ENCODE peak calls at places on chromosomes 13 and 19, in eight cellular contexts. V is activated CD4-positive, CD25-positive, alpha-beta regulatory T cell; Z is H7; H is KG1; C is natural killer cell; P is psoas muscle; K is pons; W is esophagus squamous epithelium. U is an unnamed sample.

GRCh38 chr19:36051236-36051635 is 2.8 kb downstream of the THAP8 start:
- DNase-seq in V (no peak), Z (peak), H (no peak), C (no peak), P (no peak), K (no peak), W (no peak), U (no peak)

GRCh38 chr19:51971624-51972023 is 15.0 kb downstream of the ZNF350 start:
- DNase-seq in V (no peak), Z (no peak), H (no peak), C (no peak), P (no peak), K (no peak), W (no peak), U (no peak)

GRCh38 chr19:32773126-32773525 is 53.6 kb downstream of the TDRD12 start:
- DNase-seq in V (no peak), Z (no peak), H (no peak), C (no peak), P (no peak), K (no peak), W (no peak), U (no peak)

GRCh38 chr13:59865398-59865797 is 298.3 kb downstream of the DIAPH3 start:
- DNase-seq in V (no peak), Z (no peak), H (no peak), C (no peak), P (no peak), K (no peak), W (no peak), U (no peak)

GRCh38 chr19:709965-710714 is 1.4 kb downstream of the PALM start:
- DNase-seq in V (no peak), Z (peak), H (no peak), C (no peak), P (peak), K (no peak), W (no peak), U (no peak)

GRCh38 chr13:44380404-44381165 is 7.0 kb downstream of the SERP2 start:
- DNase-seq in V (no peak), Z (no peak), H (no peak), C (no peak), P (no peak), K (no peak), W (no peak), U (no peak)

GRCh38 chr19:3210347-3211017 is 14.0 kb upstream of the CELF5 start:
- DNase-seq in V (peak), Z (peak), H (no peak), C (peak), P (peak), K (no peak), W (no peak), U (no peak)

GRCh38 chr13:99629641-99630040 is 128.4 kb downstream of the TM9SF2 start:
- DNase-seq in V (no peak), Z (no peak), H (no peak), C (no peak), P (no peak), K (no peak), W (no peak), U (no peak)

GRCh38 chr19:47142779-47143178 is 12.1 kb downstream of the SAE1 start:
- DNase-seq in V (no peak), Z (no peak), H (no peak), C (no peak), P (no peak), K (no peak), W (no peak), U (no peak)

GRCh38 chr19:50320051-50320450 is 9.1 kb downstream of the KCNC3 start:
- DNase-seq in V (no peak), Z (peak), H (no peak), C (no peak), P (peak), K (no peak), W (no peak), U (no peak)

GRCh38 chr13:62663767-62664166 is 1248.1 kb upstream of the PCDH20 start:
- DNase-seq in V (no peak), Z (no peak), H (no peak), C (no peak), P (no peak), K (no peak), W (no peak), U (no peak)

GRCh38 chr13:38180670-38181069 is 169.0 kb upstream of the UFM1 start:
- DNase-seq in V (no peak), Z (no peak), H (no peak), C (no peak), P (no peak), K (no peak), W (no peak), U (no peak)

GRCh38 chr19:11227201-11227886 is 12.1 kb upstream of the ANGPTL8 start:
- DNase-seq in V (no peak), Z (peak), H (no peak), C (no peak), P (no peak), K (no peak), W (no peak), U (no peak)

GRCh38 chr13:25018729-25019115 is 77.2 kb upstream of the PABPC3 start:
- DNase-seq in V (no peak), Z (peak), H (no peak), C (no peak), P (no peak), K (no peak), W (no peak), U (no peak)

GRCh38 chr13:113397606-113398425 is 33.9 kb upstream of the GRTP1 start:
- DNase-seq in V (no peak), Z (peak), H (no peak), C (no peak), P (no peak), K (no peak), W (no peak), U (no peak)

GRCh38 chr19:6362351-6362801 is 1.0 kb downstream of the CLPP start:
- DNase-seq in V (no peak), Z (no peak), H (no peak), C (no peak), P (no peak), K (no peak), W (no peak), U (no peak)

GRCh38 chr19:17420267-17420924 is 549 bp downstream of the MVB12A start:
- DNase-seq in V (no peak), Z (peak), H (no peak), C (no peak), P (peak), K (no peak), W (no peak), U (no peak)

GRCh38 chr13:61531383-61532065 is 115.9 kb upstream of the PCDH20 start:
- DNase-seq in V (no peak), Z (no peak), H (no peak), C (no peak), P (no peak), K (peak), W (no peak), U (no peak)

GRCh38 chr13:32430018-32430747 is 2.3 kb upstream of the N4BP2L1 start:
- DNase-seq in V (no peak), Z (no peak), H (no peak), C (no peak), P (no peak), K (no peak), W (no peak), U (no peak)

GRCh38 chr13:113040597-113041292 is 64.8 kb upstream of the F7 start:
- DNase-seq in V (no peak), Z (no peak), H (no peak), C (no peak), P (no peak), K (no peak), W (no peak), U (no peak)

GRCh38 chr13:67549331-67549730 is 319.2 kb upstream of the PCDH9 start:
- DNase-seq in V (no peak), Z (no peak), H (no peak), C (no peak), P (no peak), K (no peak), W (no peak), U (peak)

GRCh38 chr19:1644070-1644469 is 8.3 kb downstream of the TCF3 start:
- DNase-seq in V (no peak), Z (no peak), H (no peak), C (no peak), P (no peak), K (no peak), W (no peak), U (no peak)

GRCh38 chr13:65719831-65720230 is 1510.3 kb downstream of the PCDH9 start:
- DNase-seq in V (no peak), Z (no peak), H (no peak), C (no peak), P (no peak), K (no peak), W (no peak), U (no peak)

GRCh38 chr19:16180611-16181010 is 4.6 kb upstream of the FAM32A start:
- DNase-seq in V (no peak), Z (no peak), H (no peak), C (no peak), P (no peak), K (no peak), W (no peak), U (peak)

GRCh38 chr13:49183672-49184315 is 36.3 kb upstream of the MLNR start:
- DNase-seq in V (no peak), Z (no peak), H (no peak), C (no peak), P (no peak), K (no peak), W (no peak), U (no peak)

GRCh38 chr19:55080915-55081772 is 5.5 kb downstream of the EPS8L1 start:
- DNase-seq in V (peak), Z (peak), H (peak), C (peak), P (peak), K (no peak), W (no peak), U (peak)

GRCh38 chr19:43798546-43799409 is 3.5 kb downstream of the LYPD5 start:
- DNase-seq in V (no peak), Z (peak), H (no peak), C (no peak), P (no peak), K (no peak), W (no peak), U (no peak)

GRCh38 chr19:35689836-35690235 is 14.5 kb upstream of the ZBTB32 start:
- DNase-seq in V (no peak), Z (no peak), H (no peak), C (no peak), P (no peak), K (no peak), W (no peak), U (no peak)

GRCh38 chr13:44818428-44818827 is 170.8 kb downstream of the NUFIP1 start:
- DNase-seq in V (no peak), Z (peak), H (no peak), C (no peak), P (no peak), K (no peak), W (no peak), U (no peak)

GRCh38 chr19:43776285-43776684 is 4.5 kb downstream of the KCNN4 start:
- DNase-seq in V (peak), Z (peak), H (no peak), C (no peak), P (peak), K (no peak), W (no peak), U (no peak)

GRCh38 chr19:35265126-35265995 is 3.4 kb upstream of the USF2 start:
- DNase-seq in V (no peak), Z (peak), H (no peak), C (no peak), P (peak), K (no peak), W (no peak), U (no peak)

GRCh38 chr19:48989701-48990291 is 3.3 kb downstream of the GYS1 start:
- DNase-seq in V (no peak), Z (peak), H (no peak), C (no peak), P (peak), K (no peak), W (no peak), U (no peak)

GRCh38 chr13:106443625-106444024 is 91.8 kb downstream of the EFNB2 start:
- DNase-seq in V (no peak), Z (no peak), H (no peak), C (no peak), P (no peak), K (no peak), W (no peak), U (no peak)

GRCh38 chr19:40585677-40586422 is 9.2 kb downstream of the SHKBP1 start:
- DNase-seq in V (no peak), Z (no peak), H (no peak), C (no peak), P (no peak), K (no peak), W (no peak), U (no peak)

GRCh38 chr13:54607421-54607820 is 1578.8 kb downstream of the OLFM4 start:
- DNase-seq in V (no peak), Z (no peak), H (no peak), C (no peak), P (no peak), K (no peak), W (no peak), U (no peak)

GRCh38 chr13:29454931-29455481 is 140.5 kb downstream of the SLC7A1 start:
- DNase-seq in V (no peak), Z (peak), H (no peak), C (no peak), P (no peak), K (no peak), W (no peak), U (no peak)

U was measured in fibroblast of the conjunctiva.